ENCODE peak calls at places on chromosome 4, in five cellular contexts. E, I, A, C and Z are unnamed samples.

GRCh38 chr4:140092094-140092820 is 61.7 kb downstream of the MAML3 start:
- DNase-seq in E (no peak), I (peak; percentile 31), A (peak; percentile 71), C (peak; percentile 83), Z (peak; percentile 81)

GRCh38 chr4:81039351-81040174 is 9.1 kb downstream of the BMP3 start:
- DNase-seq in E (no peak), I (no peak), A (no peak), C (no peak), Z (no peak)

GRCh38 chr4:5798946-5799345 is 87.9 kb downstream of the EVC start:
- DNase-seq in E (no peak), I (no peak), A (no peak), C (no peak), Z (no peak)

GRCh38 chr4:82524570-82525152 is 37.1 kb downstream of the TMEM150C start:
- DNase-seq in E (no peak), I (no peak), A (peak; percentile 32), C (no peak), Z (no peak)

GRCh38 chr4:55397521-55398321 is 2.0 kb downstream of the TMEM165 start:
- DNase-seq in E (peak; percentile 90), I (no peak), A (peak; percentile 96), C (no peak), Z (no peak)

GRCh38 chr4:95107635-95108034 is 349.9 kb downstream of the BMPR1B start:
- DNase-seq in E (peak; percentile 64), I (no peak), A (no peak), C (no peak), Z (no peak)

GRCh38 chr4:154998284-154998683 is 210.2 kb upstream of the NPY2R start:
- DNase-seq in E (peak; percentile 19), I (no peak), A (no peak), C (no peak), Z (no peak)

GRCh38 chr4:48698029-48698901 is 81.8 kb downstream of the FRYL start:
- DNase-seq in E (peak; percentile 85), I (no peak), A (peak; percentile 89), C (peak; percentile 30), Z (no peak)

GRCh38 chr4:66465111-66465510 is 794.8 kb upstream of the EPHA5 start:
- DNase-seq in E (peak; percentile 3), I (no peak), A (peak; percentile 5), C (no peak), Z (no peak)

GRCh38 chr4:101961144-101961543 is 170.6 kb downstream of the BANK1 start:
- DNase-seq in E (no peak), I (no peak), A (no peak), C (no peak), Z (no peak)

GRCh38 chr4:181908168-181908567 is 335.0 kb upstream of the TENM3 start:
- DNase-seq in E (peak; percentile 7), I (no peak), A (no peak), C (no peak), Z (no peak)

GRCh38 chr4:18934197-18934596 is 912.6 kb upstream of the LCORL start:
- DNase-seq in E (no peak), I (no peak), A (no peak), C (no peak), Z (no peak)

GRCh38 chr4:45989775-45990174 is 134.1 kb downstream of the GABRG1 start:
- DNase-seq in E (no peak), I (no peak), A (no peak), C (no peak), Z (no peak)

GRCh38 chr4:113591982-113592381 is 169.6 kb downstream of the CAMK2D start:
- DNase-seq in E (peak; percentile 44), I (no peak), A (peak; percentile 18), C (no peak), Z (no peak)

GRCh38 chr4:139709660-139710059 is 44.0 kb downstream of the MGST2 start:
- DNase-seq in E (no peak), I (no peak), A (no peak), C (no peak), Z (no peak)

GRCh38 chr4:83010522-83011318 is at the start of gene LIN54:
- DNase-seq in E (peak; percentile 58), I (no peak), A (peak; percentile 89), C (peak; percentile 58), Z (peak; percentile 72)

GRCh38 chr4:22129454-22130075 is 181.0 kb upstream of the KCNIP4 start:
- DNase-seq in E (peak; percentile 26), I (peak; percentile 53), A (peak; percentile 9), C (peak; percentile 9), Z (peak; percentile 76)

GRCh38 chr4:128510850-128511249 is 223.2 kb upstream of the PGRMC2 start:
- DNase-seq in E (no peak), I (no peak), A (no peak), C (no peak), Z (no peak)

GRCh38 chr4:126661194-126661593 is 971.6 kb upstream of the INTU start:
- DNase-seq in E (peak; percentile 28), I (no peak), A (peak; percentile 30), C (no peak), Z (no peak)

GRCh38 chr4:7332216-7333023 is 102.3 kb downstream of the PSAPL1 start:
- DNase-seq in E (peak; percentile 71), I (no peak), A (no peak), C (no peak), Z (no peak)

GRCh38 chr4:163161536-163162205 is 5.0 kb downstream of the NAF1 start:
- DNase-seq in E (peak; percentile 95), I (no peak), A (peak; percentile 63), C (no peak), Z (no peak)

GRCh38 chr4:7301846-7302630 is 109.7 kb downstream of the SORCS2 start:
- DNase-seq in E (no peak), I (no peak), A (no peak), C (no peak), Z (no peak)

GRCh38 chr4:184514121-184514988 is 40.0 kb upstream of the IRF2 start:
- DNase-seq in E (peak; percentile 95), I (no peak), A (peak; percentile 85), C (no peak), Z (no peak)

GRCh38 chr4:793941-794621 is 31.8 kb downstream of the CPLX1 start:
- DNase-seq in E (peak; percentile 22), I (no peak), A (no peak), C (no peak), Z (no peak)

GRCh38 chr4:83852085-83852451 is 316.2 kb downstream of the GPAT3 start:
- DNase-seq in E (peak; percentile 88), I (no peak), A (peak; percentile 50), C (no peak), Z (no peak)

GRCh38 chr4:140557831-140558435 is 10.8 kb downstream of the UCP1 start:
- DNase-seq in E (peak; percentile 4), I (no peak), A (no peak), C (no peak), Z (no peak)

GRCh38 chr4:6104541-6105130 is 86.4 kb upstream of the C4orf50 start:
- DNase-seq in E (no peak), I (no peak), A (no peak), C (no peak), Z (no peak)

GRCh38 chr4:183588169-183588675 is 70.8 kb downstream of the RWDD4 start:
- DNase-seq in E (peak; percentile 51), I (no peak), A (peak; percentile 59), C (no peak), Z (no peak)

GRCh38 chr4:152468408-152468807 is 67.5 kb downstream of the FBXW7 start:
- DNase-seq in E (no peak), I (no peak), A (no peak), C (no peak), Z (no peak)

GRCh38 chr4:54276633-54277426 is 47.7 kb downstream of the PDGFRA start:
- DNase-seq in E (no peak), I (peak; percentile 27), A (no peak), C (no peak), Z (peak; percentile 49)

GRCh38 chr4:33063238-33063637 is 2343.1 kb downstream of the PCDH7 start:
- DNase-seq in E (peak; percentile 54), I (no peak), A (peak; percentile 65), C (no peak), Z (no peak)

GRCh38 chr4:88115587-88115986 is 42.9 kb downstream of the ABCG2 start:
- DNase-seq in E (no peak), I (no peak), A (no peak), C (no peak), Z (no peak)

GRCh38 chr4:146582864-146583263 is 55.8 kb upstream of the POU4F2 start:
- DNase-seq in E (no peak), I (no peak), A (no peak), C (no peak), Z (no peak)

GRCh38 chr4:53706422-53707032 is 115.2 kb upstream of the LNX1 start:
- DNase-seq in E (peak; percentile 71), I (no peak), A (peak; percentile 58), C (peak; percentile 42), Z (no peak)

GRCh38 chr4:7622371-7622770 is 187.6 kb upstream of the PSAPL1 start:
- DNase-seq in E (no peak), I (no peak), A (no peak), C (no peak), Z (no peak)

GRCh38 chr4:185840953-185841352 is 29.0 kb upstream of the SORBS2 start:
- DNase-seq in E (no peak), I (no peak), A (no peak), C (no peak), Z (no peak)
- H3K14ac ChIP-seq in E (no peak overlapping the region), I (no peak overlapping the region), A (no peak overlapping the region), C (no peak overlapping the region), Z (no peak overlapping the region)

DNA sequence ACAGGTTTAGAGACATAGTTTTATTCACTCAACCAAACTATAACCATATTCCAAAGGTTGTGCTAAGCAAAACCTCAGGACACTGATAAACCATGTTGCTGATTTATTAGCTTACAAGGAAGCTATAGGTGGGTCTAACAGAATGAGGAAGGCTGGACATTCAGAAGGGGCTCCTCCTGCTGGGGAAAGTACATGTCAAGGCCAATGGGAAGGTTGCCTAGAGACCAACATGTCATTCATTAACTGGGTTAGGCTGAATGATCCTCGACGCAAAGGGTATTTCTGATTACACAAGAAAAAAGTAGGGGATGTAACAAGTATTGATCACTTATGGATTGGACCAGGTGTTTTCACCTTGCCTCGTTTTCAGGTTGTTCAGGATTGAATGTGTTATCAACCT is 30.3 kb downstream of the SLC10A6 start:
- DNase-seq in E (no peak), I (no peak), A (no peak), C (no peak), Z (peak; percentile 30)
- H2BK15ac ChIP-seq in E (peak overlapping the region; percentile 81), I (no peak overlapping the region), A (no peak overlapping the region), C (no peak overlapping the region), Z (no peak overlapping the region)

GRCh38 chr4:165327211-165328100 is at the start of gene MSMO1:
- DNase-seq in E (peak; percentile 99), I (peak; percentile 98), A (peak; percentile 99), C (peak; percentile 97), Z (peak; percentile 100)
- H3K14ac ChIP-seq in E (peak within 1 kb of the TSS; percentile 80), I (peak within 1 kb of the TSS; percentile 25), A (no peak within 1 kb of the TSS), C (peak within 1 kb of the TSS; percentile 79), Z (peak within 1 kb of the TSS; percentile 79)

GRCh38 chr4:57405359-57405758 is 295.2 kb upstream of the IGFBP7 start:
- DNase-seq in E (no peak), I (no peak), A (no peak), C (no peak), Z (no peak)
- H2BK15ac ChIP-seq in E (no peak overlapping the region), I (no peak overlapping the region), A (no peak overlapping the region), C (no peak overlapping the region), Z (no peak overlapping the region)

GRCh38 chr4:168636040-168636439 is 139.2 kb downstream of the PALLD start:
- DNase-seq in E (no peak), I (no peak), A (no peak), C (no peak), Z (no peak)
- H3K14ac ChIP-seq in E (peak overlapping the region; percentile 8), I (no peak overlapping the region), A (no peak overlapping the region), C (no peak overlapping the region), Z (no peak overlapping the region)

GRCh38 chr4:145177511-145177905 is 2.9 kb downstream of the OTUD4 start:
- DNase-seq in E (peak; percentile 52), I (no peak), A (peak; percentile 67), C (no peak), Z (no peak)
- H2BK15ac ChIP-seq in E (no peak overlapping the region), I (no peak overlapping the region), A (no peak overlapping the region), C (no peak overlapping the region), Z (no peak overlapping the region)